ENCODE peak calls at places on chromosomes 16 and 17, in ten cellular contexts. One of them, this sample, is unnamed.

GRCh38 chr16:4313563-4314531 is 2.0 kb upstream of the GLIS2 start:
- DNase-seq in activated naive CD4-positive, alpha-beta T cell treated with anti-CD3 and anti-CD28 coated beads for 36 hours: no peak
- DNase-seq in LoVo: peak
- DNase-seq in HT-29: peak
- DNase-seq in ELR: no peak
- DNase-seq in GM19239: peak
- DNase-seq in stimulated activated CD4-positive, alpha-beta T cell treated with anti-CD3 and anti-CD28 coated beads, Interleukin-2, amount 100 ng/mL, for 48 hours: no peak
- DNase-seq in AG04450: no peak
- DNase-seq in fibroblast of lung: peak
- DNase-seq in iris pigment epithelial cell: no peak
- DNase-seq in this sample: peak

GRCh38 chr16:1089822-1090619 is 6.0 kb downstream of the C1QTNF8 start:
- DNase-seq in ELR: no peak
- DNase-seq in activated naive CD4-positive, alpha-beta T cell treated with anti-CD3 and anti-CD28 coated beads for 36 hours: no peak
- DNase-seq in LoVo: peak
- DNase-seq in iris pigment epithelial cell: no peak
- DNase-seq in fibroblast of lung: no peak
- DNase-seq in AG04450: no peak
- DNase-seq in GM19239: no peak
- DNase-seq in stimulated activated CD4-positive, alpha-beta T cell treated with anti-CD3 and anti-CD28 coated beads, Interleukin-2, amount 100 ng/mL, for 48 hours: no peak
- DNase-seq in HT-29: peak
- DNase-seq in this sample: no peak

GRCh38 chr17:68706351-68706750 is 105.2 kb upstream of the FAM20A start:
- DNase-seq in LoVo: no peak
- DNase-seq in iris pigment epithelial cell: no peak
- DNase-seq in GM19239: no peak
- DNase-seq in AG04450: no peak
- DNase-seq in stimulated activated CD4-positive, alpha-beta T cell treated with anti-CD3 and anti-CD28 coated beads, Interleukin-2, amount 100 ng/mL, for 48 hours: no peak
- DNase-seq in fibroblast of lung: no peak
- DNase-seq in ELR: no peak
- DNase-seq in activated naive CD4-positive, alpha-beta T cell treated with anti-CD3 and anti-CD28 coated beads for 36 hours: no peak
- DNase-seq in HT-29: no peak
- DNase-seq in this sample: no peak

GRCh38 chr16:68893710-68894705 is 50.7 kb downstream of the TANGO6 start:
- DNase-seq in fibroblast of lung: peak
- DNase-seq in HT-29: peak
- DNase-seq in ELR: peak
- DNase-seq in GM19239: no peak
- DNase-seq in stimulated activated CD4-positive, alpha-beta T cell treated with anti-CD3 and anti-CD28 coated beads, Interleukin-2, amount 100 ng/mL, for 48 hours: no peak
- DNase-seq in LoVo: no peak
- DNase-seq in activated naive CD4-positive, alpha-beta T cell treated with anti-CD3 and anti-CD28 coated beads for 36 hours: peak
- DNase-seq in iris pigment epithelial cell: peak
- DNase-seq in AG04450: no peak
- DNase-seq in this sample: no peak

GRCh38 chr17:44934745-44935105 is 12.8 kb downstream of the KIF18B start:
- DNase-seq in LoVo: no peak
- DNase-seq in GM19239: no peak
- DNase-seq in ELR: no peak
- DNase-seq in iris pigment epithelial cell: no peak
- DNase-seq in activated naive CD4-positive, alpha-beta T cell treated with anti-CD3 and anti-CD28 coated beads for 36 hours: no peak
- DNase-seq in HT-29: no peak
- DNase-seq in stimulated activated CD4-positive, alpha-beta T cell treated with anti-CD3 and anti-CD28 coated beads, Interleukin-2, amount 100 ng/mL, for 48 hours: no peak
- DNase-seq in AG04450: no peak
- DNase-seq in fibroblast of lung: no peak
- DNase-seq in this sample: no peak

GRCh38 chr17:59840329-59840907 is 52.3 kb downstream of the TUBD1 start:
- DNase-seq in iris pigment epithelial cell: peak
- DNase-seq in ELR: peak
- DNase-seq in LoVo: no peak
- DNase-seq in HT-29: peak
- DNase-seq in activated naive CD4-positive, alpha-beta T cell treated with anti-CD3 and anti-CD28 coated beads for 36 hours: peak
- DNase-seq in fibroblast of lung: peak
- DNase-seq in AG04450: no peak
- DNase-seq in stimulated activated CD4-positive, alpha-beta T cell treated with anti-CD3 and anti-CD28 coated beads, Interleukin-2, amount 100 ng/mL, for 48 hours: no peak
- DNase-seq in GM19239: no peak
- DNase-seq in this sample: no peak

GRCh38 chr17:80760501-80760900 is 215.9 kb downstream of the RPTOR start:
- DNase-seq in AG04450: no peak
- DNase-seq in HT-29: peak
- DNase-seq in ELR: peak
- DNase-seq in GM19239: no peak
- DNase-seq in iris pigment epithelial cell: no peak
- DNase-seq in activated naive CD4-positive, alpha-beta T cell treated with anti-CD3 and anti-CD28 coated beads for 36 hours: no peak
- DNase-seq in fibroblast of lung: no peak
- DNase-seq in LoVo: peak
- DNase-seq in stimulated activated CD4-positive, alpha-beta T cell treated with anti-CD3 and anti-CD28 coated beads, Interleukin-2, amount 100 ng/mL, for 48 hours: no peak
- DNase-seq in this sample: peak

GRCh38 chr17:59254742-59255141 is 34.4 kb downstream of the GDPD1 start:
- DNase-seq in activated naive CD4-positive, alpha-beta T cell treated with anti-CD3 and anti-CD28 coated beads for 36 hours: no peak
- DNase-seq in stimulated activated CD4-positive, alpha-beta T cell treated with anti-CD3 and anti-CD28 coated beads, Interleukin-2, amount 100 ng/mL, for 48 hours: no peak
- DNase-seq in GM19239: no peak
- DNase-seq in HT-29: peak
- DNase-seq in AG04450: no peak
- DNase-seq in iris pigment epithelial cell: no peak
- DNase-seq in LoVo: no peak
- DNase-seq in ELR: no peak
- DNase-seq in fibroblast of lung: no peak
- DNase-seq in this sample: peak

GRCh38 chr17:57915980-57916757 is 39.0 kb downstream of the CUEDC1 start:
- DNase-seq in fibroblast of lung: no peak
- DNase-seq in iris pigment epithelial cell: no peak
- DNase-seq in activated naive CD4-positive, alpha-beta T cell treated with anti-CD3 and anti-CD28 coated beads for 36 hours: no peak
- DNase-seq in GM19239: no peak
- DNase-seq in ELR: no peak
- DNase-seq in AG04450: no peak
- DNase-seq in stimulated activated CD4-positive, alpha-beta T cell treated with anti-CD3 and anti-CD28 coated beads, Interleukin-2, amount 100 ng/mL, for 48 hours: no peak
- DNase-seq in HT-29: peak
- DNase-seq in LoVo: no peak
- DNase-seq in this sample: no peak

GRCh38 chr16:12176051-12176450 is 199.5 kb downstream of the SNX29 start:
- DNase-seq in GM19239: no peak
- DNase-seq in ELR: no peak
- DNase-seq in LoVo: no peak
- DNase-seq in activated naive CD4-positive, alpha-beta T cell treated with anti-CD3 and anti-CD28 coated beads for 36 hours: no peak
- DNase-seq in AG04450: no peak
- DNase-seq in stimulated activated CD4-positive, alpha-beta T cell treated with anti-CD3 and anti-CD28 coated beads, Interleukin-2, amount 100 ng/mL, for 48 hours: no peak
- DNase-seq in iris pigment epithelial cell: no peak
- DNase-seq in HT-29: no peak
- DNase-seq in fibroblast of lung: peak
- DNase-seq in this sample: no peak

GRCh38 chr16:29815032-29815721 is 775 bp upstream of the PAGR1 start:
- DNase-seq in LoVo: no peak
- DNase-seq in AG04450: no peak
- DNase-seq in iris pigment epithelial cell: no peak
- DNase-seq in GM19239: no peak
- DNase-seq in fibroblast of lung: no peak
- DNase-seq in activated naive CD4-positive, alpha-beta T cell treated with anti-CD3 and anti-CD28 coated beads for 36 hours: peak
- DNase-seq in HT-29: no peak
- DNase-seq in ELR: peak
- DNase-seq in stimulated activated CD4-positive, alpha-beta T cell treated with anti-CD3 and anti-CD28 coated beads, Interleukin-2, amount 100 ng/mL, for 48 hours: no peak
- DNase-seq in this sample: no peak